ENCODE peak calls at places on chromosomes 16 and 17, in six cellular contexts. Q, T, L, S, B and R are unnamed samples.

GRCh38 chr16:21190599-21190998 is 20.8 kb downstream of the ZP2 start:
- DNase-seq in Q (no peak), T (peak; percentile 11), L (no peak), S (no peak), B (no peak), R (peak; percentile 31)

GRCh38 chr16:27332105-27332504 is 18.3 kb downstream of the IL4R start:
- DNase-seq in Q (no peak), T (no peak), L (no peak), S (no peak), B (no peak), R (no peak)

GRCh38 chr17:2789700-2790099 is 6.5 kb upstream of the RAP1GAP2 start:
- DNase-seq in Q (no peak), T (no peak), L (no peak), S (no peak), B (no peak), R (peak; percentile 48)

GRCh38 chr17:75267403-75268232 is 3.4 kb downstream of the MIF4GD start:
- DNase-seq in Q (no peak), T (no peak), L (no peak), S (peak; percentile 17), B (no peak), R (no peak)

GRCh38 chr16:79047337-79047736 is 553.2 kb downstream of the MAF start:
- DNase-seq in Q (no peak), T (no peak), L (no peak), S (no peak), B (no peak), R (no peak)

GRCh38 chr16:4387769-4388168 is 16.1 kb downstream of the VASN start:
- DNase-seq in Q (no peak), T (no peak), L (no peak), S (no peak), B (no peak), R (no peak)

GRCh38 chr16:30876867-30877266 is 17.0 kb downstream of the BCL7C start:
- DNase-seq in Q (no peak), T (no peak), L (no peak), S (no peak), B (no peak), R (no peak)

GRCh38 chr17:47275245-47275984 is 21.8 kb downstream of the ITGB3 start:
- DNase-seq in Q (peak; percentile 86), T (peak; percentile 84), L (peak; percentile 70), S (peak; percentile 93), B (peak; percentile 86), R (peak; percentile 92)

GRCh38 chr17:48215583-48216139 is 108.1 kb downstream of the SNX11 start:
- DNase-seq in Q (no peak), T (peak; percentile 28), L (peak; percentile 25), S (no peak), B (no peak), R (peak; percentile 43)

GRCh38 chr17:40646791-40647548 is 648 bp downstream of the SMARCE1 start:
- DNase-seq in Q (no peak), T (peak; percentile 43), L (no peak), S (peak; percentile 48), B (no peak), R (peak; percentile 68)

GRCh38 chr17:35796942-35797341 is 1.5 kb upstream of the MMP28 start:
- DNase-seq in Q (no peak), T (no peak), L (no peak), S (no peak), B (no peak), R (no peak)

GRCh38 chr17:63433746-63434591 is 12.1 kb downstream of the CYB561 start:
- DNase-seq in Q (peak; percentile 74), T (peak; percentile 92), L (peak; percentile 75), S (no peak), B (no peak), R (peak; percentile 93)

GRCh38 chr17:31067699-31068184 is 27.0 kb upstream of the NF1 start:
- DNase-seq in Q (peak; percentile 57), T (peak; percentile 88), L (no peak), S (peak; percentile 19), B (no peak), R (peak; percentile 85)

GRCh38 chr17:39952665-39953470 is 9.9 kb upstream of the GSDMA start:
- DNase-seq in Q (peak; percentile 72), T (peak; percentile 92), L (peak; percentile 99), S (peak; percentile 98), B (peak; percentile 86), R (peak; percentile 97)

GRCh38 chr16:10988164-10988803 is 43.9 kb downstream of the CLEC16A start:
- DNase-seq in Q (no peak), T (no peak), L (no peak), S (no peak), B (no peak), R (no peak)

GRCh38 chr17:40322417-40323315 is 13.7 kb downstream of the RARA start:
- DNase-seq in Q (no peak), T (peak; percentile 81), L (peak; percentile 72), S (no peak), B (no peak), R (peak; percentile 72)

GRCh38 chr17:21041753-21042433 is 918 bp downstream of the USP22 start:
- DNase-seq in Q (no peak), T (peak; percentile 61), L (peak; percentile 91), S (peak; percentile 75), B (no peak), R (peak; percentile 80)

GRCh38 chr17:21042434-21043295 is at the start of gene USP22:
- DNase-seq in Q (no peak), T (no peak), L (no peak), S (peak; percentile 52), B (no peak), R (no peak)

GRCh38 chr17:21037117-21037803 is 5.6 kb downstream of the USP22 start:
- DNase-seq in Q (no peak), T (no peak), L (no peak), S (no peak), B (no peak), R (no peak)

GRCh38 chr17:21043296-21044232 is 753 bp upstream of the USP22 start:
- DNase-seq in Q (peak; percentile 86), T (peak; percentile 98), L (peak; percentile 100), S (peak; percentile 99), B (peak; percentile 89), R (peak; percentile 99)

DNA sequence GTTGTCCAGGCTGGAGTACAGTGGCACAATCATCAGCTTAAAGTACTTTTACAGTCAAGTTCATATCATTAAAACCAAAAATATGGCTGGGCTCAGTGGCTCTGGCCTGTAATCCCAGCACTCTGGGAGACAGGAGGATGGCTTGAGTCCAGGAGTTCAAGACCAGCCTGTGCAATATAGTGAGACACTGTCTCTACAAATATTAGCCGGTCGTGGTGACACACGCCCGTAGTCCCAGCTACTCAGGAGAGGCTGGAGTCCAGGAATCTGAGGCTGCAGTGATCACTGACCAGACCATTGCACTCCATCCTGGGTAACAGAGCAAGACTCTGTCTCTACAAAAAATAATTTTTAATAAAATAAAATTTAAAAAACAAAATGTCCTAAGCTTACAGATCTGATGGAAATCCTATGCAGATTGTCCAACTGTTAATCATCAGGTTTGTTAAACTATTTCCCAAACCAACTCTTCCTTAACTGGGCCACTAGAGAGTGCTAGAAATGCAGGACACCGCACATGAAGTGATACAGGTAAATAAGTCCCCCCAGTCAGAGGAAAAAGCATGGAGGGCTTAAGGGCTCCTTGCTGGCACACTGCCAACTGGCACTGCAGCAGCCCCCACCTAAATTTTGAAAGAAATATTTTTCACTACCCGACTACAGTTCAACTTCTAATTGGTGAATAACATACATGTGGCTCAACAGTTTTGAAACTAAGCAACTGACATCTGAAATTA is 2.8 kb downstream of the USP22 start:
- DNase-seq in Q (no peak), T (peak; percentile 56), L (peak; percentile 44), S (peak; percentile 59), B (no peak), R (peak; percentile 56)
- TF ChIP-seq CTCF in Q (peak; percentile 56), T (peak; percentile 45), L (peak; percentile 8), S (peak; percentile 53), B (peak; percentile 62), R (peak; percentile 44)

DNA sequence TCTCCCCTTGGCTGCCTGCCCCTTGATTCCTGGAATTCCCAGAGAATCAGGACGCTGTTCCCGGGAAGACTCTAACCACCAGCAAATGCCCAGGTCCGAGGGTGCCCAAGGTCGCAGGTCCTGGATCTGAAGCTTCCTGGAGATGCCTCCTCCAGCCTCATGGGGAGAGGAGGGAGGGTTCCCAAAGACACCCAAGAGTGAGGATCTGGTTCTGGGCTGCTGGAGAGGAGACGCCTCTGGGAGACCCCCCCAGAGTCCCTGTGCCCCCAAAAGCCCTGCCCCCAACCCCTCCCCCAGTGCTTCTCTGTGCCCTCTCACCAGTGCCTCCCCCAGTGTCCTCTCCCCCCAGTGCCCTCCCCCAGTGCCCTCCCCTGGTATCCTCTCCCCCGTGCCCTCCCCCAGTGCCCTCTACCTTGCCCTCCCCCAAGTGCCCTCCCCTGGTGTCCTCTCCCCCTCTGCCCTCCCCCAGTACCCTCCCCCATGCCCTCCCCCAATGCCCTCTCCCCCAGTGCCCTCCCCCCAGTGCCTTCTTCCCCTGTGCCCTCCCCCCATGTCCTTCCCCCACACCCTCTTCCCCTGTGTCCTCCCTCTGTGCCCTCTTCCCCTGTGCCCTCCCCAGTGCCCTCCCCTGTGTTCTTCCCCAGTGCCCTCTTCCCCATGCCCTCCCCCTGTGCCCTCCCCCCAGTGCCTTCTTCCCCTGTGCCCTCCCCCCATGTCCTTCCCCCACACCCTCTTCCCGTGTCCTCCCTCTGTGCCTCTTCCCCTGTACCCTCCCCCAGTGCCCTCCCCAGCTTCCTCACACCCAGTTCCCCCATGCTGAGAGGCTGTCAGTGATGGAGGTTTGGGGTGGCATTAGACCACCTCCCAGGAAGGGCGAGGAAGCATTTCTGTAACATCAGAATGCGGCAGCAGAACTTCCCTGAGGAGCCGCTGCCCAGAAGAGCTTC is 6.3 kb upstream of the SECTM1 start:
- DNase-seq in Q (no peak), T (no peak), L (no peak), S (no peak), B (no peak), R (no peak)
- H3K4me3 ChIP-seq in Q (peak overlapping the region; percentile 1), T (no peak overlapping the region), L (no peak overlapping the region), S (no peak overlapping the region), B (no peak overlapping the region), R (peak overlapping the region; percentile 50)

DNA sequence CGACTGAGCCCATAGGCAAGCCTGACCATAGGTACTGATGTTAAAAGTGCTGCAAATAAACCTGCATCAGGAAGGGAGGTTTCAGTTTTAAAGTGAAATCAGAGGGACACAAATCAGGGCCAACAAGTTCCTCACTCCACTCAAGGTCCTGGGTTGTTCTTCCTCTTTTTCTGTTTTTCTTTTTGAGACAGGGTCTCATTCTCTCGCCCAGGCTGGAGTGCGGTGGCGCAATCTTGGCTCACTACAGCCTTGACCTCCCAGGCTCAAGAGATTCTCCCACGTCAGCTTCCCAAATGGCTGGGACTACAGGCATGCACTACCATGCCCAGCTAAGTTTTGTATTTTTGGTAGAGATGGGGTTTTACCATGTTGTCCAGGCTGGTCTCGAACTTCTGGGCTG is 20.4 kb downstream of the WDR45B start:
- DNase-seq in Q (no peak), T (no peak), L (peak; percentile 63), S (no peak), B (no peak), R (no peak)
- TF ChIP-seq CTCF in Q (no peak), T (no peak), L (no peak), S (no peak), B (no peak), R (no peak)

GRCh38 chr17:6555331-6556120 is 829 bp downstream of the PITPNM3 start:
- DNase-seq in Q (no peak), T (peak; percentile 39), L (peak; percentile 39), S (no peak), B (peak; percentile 19), R (no peak)

GRCh38 chr17:6557040-6557438 is 684 bp upstream of the PITPNM3 start:
- DNase-seq in Q (no peak), T (no peak), L (no peak), S (no peak), B (no peak), R (no peak)

GRCh38 chr17:6558276-6558675 is 1.9 kb upstream of the PITPNM3 start:
- DNase-seq in Q (no peak), T (no peak), L (no peak), S (no peak), B (no peak), R (no peak)

GRCh38 chr17:6554871-6555330 is 1.5 kb downstream of the PITPNM3 start:
- DNase-seq in Q (no peak), T (no peak), L (peak; percentile 22), S (no peak), B (no peak), R (no peak)

GRCh38 chr17:6556121-6557039 is at the start of gene PITPNM3:
- DNase-seq in Q (no peak), T (no peak), L (peak; percentile 23), S (peak; percentile 57), B (no peak), R (no peak)
- H3K4me3 ChIP-seq in Q (peak within 1 kb of the TSS; percentile 40), T (peak within 1 kb of the TSS; percentile 56), L (no peak within 1 kb of the TSS), S (peak within 1 kb of the TSS; percentile 39), B (peak within 1 kb of the TSS; percentile 45), R (peak within 1 kb of the TSS; percentile 35)